ENCODE peak calls at places on chromosomes 2 and 18, in seven cellular contexts. One of them, this sample, is unnamed.

GRCh38 chr2:221423212-221423804 is 148.8 kb downstream of the EPHA4 start:
- DNase-seq in A549: no peak
- DNase-seq in lower lobe of right lung: no peak
- DNase-seq in uterus: no peak
- DNase-seq in fibroblast of mammary gland: peak
- DNase-seq in cardiac muscle cell: peak
- DNase-seq in foreskin fibroblast: peak
- DNase-seq in this sample: no peak

GRCh38 chr2:3633089-3633981 is 24.7 kb upstream of the ALLC start:
- DNase-seq in lower lobe of right lung: no peak
- DNase-seq in foreskin fibroblast: peak
- DNase-seq in fibroblast of mammary gland: peak
- DNase-seq in cardiac muscle cell: peak
- DNase-seq in A549: no peak
- DNase-seq in uterus: no peak
- DNase-seq in this sample: peak

GRCh38 chr2:96091711-96092579 is 24.4 kb downstream of the ADRA2B start:
- DNase-seq in uterus: no peak
- DNase-seq in lower lobe of right lung: peak
- DNase-seq in foreskin fibroblast: no peak
- DNase-seq in A549: no peak
- DNase-seq in cardiac muscle cell: no peak
- DNase-seq in fibroblast of mammary gland: no peak
- DNase-seq in this sample: no peak

GRCh38 chr18:45780568-45780967 is 44.9 kb upstream of the SIGLEC15 start:
- DNase-seq in cardiac muscle cell: no peak
- DNase-seq in uterus: no peak
- DNase-seq in foreskin fibroblast: peak
- DNase-seq in fibroblast of mammary gland: peak
- DNase-seq in A549: no peak
- DNase-seq in lower lobe of right lung: no peak
- DNase-seq in this sample: peak

GRCh38 chr2:15158117-15158516 is 403.0 kb downstream of the NBAS start:
- DNase-seq in cardiac muscle cell: no peak
- DNase-seq in foreskin fibroblast: no peak
- DNase-seq in uterus: no peak
- DNase-seq in lower lobe of right lung: no peak
- DNase-seq in fibroblast of mammary gland: no peak
- DNase-seq in A549: no peak
- DNase-seq in this sample: no peak

GRCh38 chr18:26804474-26804873 is 61.0 kb downstream of the AQP4 start:
- DNase-seq in cardiac muscle cell: no peak
- DNase-seq in A549: peak
- DNase-seq in foreskin fibroblast: no peak
- DNase-seq in lower lobe of right lung: no peak
- DNase-seq in uterus: no peak
- DNase-seq in fibroblast of mammary gland: no peak
- DNase-seq in this sample: no peak

GRCh38 chr18:23824704-23825103 is 135.5 kb downstream of the LAMA3 start:
- DNase-seq in foreskin fibroblast: peak
- DNase-seq in uterus: no peak
- DNase-seq in fibroblast of mammary gland: peak
- DNase-seq in lower lobe of right lung: no peak
- DNase-seq in cardiac muscle cell: peak
- DNase-seq in A549: no peak
- DNase-seq in this sample: peak

GRCh38 chr2:127768775-127769479 is 42.0 kb downstream of the WDR33 start:
- DNase-seq in lower lobe of right lung: no peak
- DNase-seq in foreskin fibroblast: no peak
- DNase-seq in cardiac muscle cell: no peak
- DNase-seq in fibroblast of mammary gland: peak
- DNase-seq in uterus: no peak
- DNase-seq in A549: no peak
- DNase-seq in this sample: no peak

GRCh38 chr2:121205321-121205942 is 79.6 kb downstream of the TFCP2L1 start:
- DNase-seq in fibroblast of mammary gland: no peak
- DNase-seq in foreskin fibroblast: peak
- DNase-seq in uterus: no peak
- DNase-seq in A549: no peak
- DNase-seq in lower lobe of right lung: peak
- DNase-seq in cardiac muscle cell: no peak
- DNase-seq in this sample: no peak

GRCh38 chr18:3135536-3135935 is 84.2 kb downstream of the MYOM1 start:
- DNase-seq in lower lobe of right lung: no peak
- DNase-seq in foreskin fibroblast: no peak
- DNase-seq in fibroblast of mammary gland: no peak
- DNase-seq in uterus: no peak
- DNase-seq in cardiac muscle cell: no peak
- DNase-seq in A549: no peak
- DNase-seq in this sample: no peak

GRCh38 chr2:12321017-12321641 is 395.6 kb upstream of the TRIB2 start:
- DNase-seq in uterus: peak
- DNase-seq in fibroblast of mammary gland: peak
- DNase-seq in cardiac muscle cell: peak
- DNase-seq in foreskin fibroblast: peak
- DNase-seq in lower lobe of right lung: no peak
- DNase-seq in A549: no peak
- DNase-seq in this sample: peak

GRCh38 chr2:196131384-196131861 is 40.0 kb downstream of the STK17B start:
- DNase-seq in lower lobe of right lung: peak
- DNase-seq in uterus: no peak
- DNase-seq in foreskin fibroblast: peak
- DNase-seq in cardiac muscle cell: peak
- DNase-seq in A549: peak
- DNase-seq in fibroblast of mammary gland: peak
- DNase-seq in this sample: peak

GRCh38 chr2:5520352-5520996 is 171.7 kb upstream of the SOX11 start:
- DNase-seq in fibroblast of mammary gland: no peak
- DNase-seq in uterus: peak
- DNase-seq in lower lobe of right lung: no peak
- DNase-seq in foreskin fibroblast: no peak
- DNase-seq in cardiac muscle cell: no peak
- DNase-seq in A549: no peak
- DNase-seq in this sample: peak

GRCh38 chr2:171317492-171318125 is 116.2 kb downstream of the METTL8 start:
- DNase-seq in cardiac muscle cell: no peak
- DNase-seq in foreskin fibroblast: no peak
- DNase-seq in fibroblast of mammary gland: no peak
- DNase-seq in lower lobe of right lung: no peak
- DNase-seq in A549: no peak
- DNase-seq in uterus: no peak
- DNase-seq in this sample: no peak
- H3K4me3 ChIP-seq in cardiac muscle cell: no peak
- H3K4me3 ChIP-seq in foreskin fibroblast: no peak
- H3K4me3 ChIP-seq in fibroblast of mammary gland: no peak
- H3K4me3 ChIP-seq in lower lobe of right lung: no peak
- H3K4me3 ChIP-seq in A549: no peak
- H3K4me3 ChIP-seq in uterus: no peak
- H3K4me3 ChIP-seq in this sample: no peak

DNA sequence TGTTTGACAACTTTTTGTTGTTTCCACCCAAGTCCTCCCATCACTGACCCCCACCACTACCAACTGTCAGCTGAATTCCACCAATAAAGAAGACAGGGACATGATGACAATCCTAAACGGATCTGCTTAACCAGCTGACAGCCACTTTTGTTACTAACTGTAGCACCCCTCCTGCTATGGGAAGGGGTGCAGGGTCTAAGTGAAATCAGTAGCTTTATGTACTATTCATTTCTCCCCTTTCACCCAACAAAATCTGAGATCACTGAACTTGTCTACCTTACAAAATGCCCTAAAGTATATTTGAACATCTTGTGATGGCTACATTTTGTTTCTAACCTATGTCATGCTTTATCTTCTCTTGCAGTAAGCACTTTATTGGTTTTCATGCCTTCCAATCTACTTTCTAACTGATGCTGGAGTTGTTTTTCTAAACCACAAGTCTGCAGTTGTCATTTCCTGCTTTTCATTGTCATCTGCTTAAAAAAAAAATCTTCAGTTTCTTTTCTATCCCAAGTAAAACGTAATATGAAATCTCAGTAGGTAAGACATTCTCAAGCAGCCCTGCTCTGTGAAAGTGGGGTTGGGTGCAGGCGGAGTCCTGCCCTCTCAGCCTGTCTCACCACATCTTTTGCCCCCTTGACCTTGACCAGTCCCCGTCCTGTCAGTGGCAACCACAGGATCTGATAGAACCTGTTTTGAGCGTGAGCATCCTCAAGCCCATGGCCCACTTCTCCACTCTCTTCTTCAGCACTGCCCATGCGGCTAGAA is 80.2 kb upstream of the CPO start:
- DNase-seq in uterus: no peak
- DNase-seq in A549: no peak
- DNase-seq in cardiac muscle cell: no peak
- DNase-seq in fibroblast of mammary gland: no peak
- DNase-seq in foreskin fibroblast: no peak
- DNase-seq in lower lobe of right lung: no peak
- DNase-seq in this sample: no peak
- TF ChIP-seq CTCF in uterus: no peak
- TF ChIP-seq CTCF in A549: no peak
- TF ChIP-seq CTCF in cardiac muscle cell: no peak
- TF ChIP-seq CTCF in fibroblast of mammary gland: no peak
- TF ChIP-seq CTCF in foreskin fibroblast: no peak
- TF ChIP-seq CTCF in lower lobe of right lung: no peak
- TF ChIP-seq CTCF in this sample: no peak

GRCh38 chr2:71578665-71579371 is 125.5 kb downstream of the DYSF start:
- DNase-seq in lower lobe of right lung: no peak
- DNase-seq in cardiac muscle cell: peak
- DNase-seq in fibroblast of mammary gland: peak
- DNase-seq in foreskin fibroblast: no peak
- DNase-seq in uterus: no peak
- DNase-seq in A549: no peak
- DNase-seq in this sample: peak
- H3K4me3 ChIP-seq in lower lobe of right lung: no peak
- H3K4me3 ChIP-seq in cardiac muscle cell: no peak
- H3K4me3 ChIP-seq in fibroblast of mammary gland: no peak
- H3K4me3 ChIP-seq in foreskin fibroblast: no peak
- H3K4me3 ChIP-seq in uterus: no peak
- H3K4me3 ChIP-seq in A549: no peak
- H3K4me3 ChIP-seq in this sample: no peak

DNA sequence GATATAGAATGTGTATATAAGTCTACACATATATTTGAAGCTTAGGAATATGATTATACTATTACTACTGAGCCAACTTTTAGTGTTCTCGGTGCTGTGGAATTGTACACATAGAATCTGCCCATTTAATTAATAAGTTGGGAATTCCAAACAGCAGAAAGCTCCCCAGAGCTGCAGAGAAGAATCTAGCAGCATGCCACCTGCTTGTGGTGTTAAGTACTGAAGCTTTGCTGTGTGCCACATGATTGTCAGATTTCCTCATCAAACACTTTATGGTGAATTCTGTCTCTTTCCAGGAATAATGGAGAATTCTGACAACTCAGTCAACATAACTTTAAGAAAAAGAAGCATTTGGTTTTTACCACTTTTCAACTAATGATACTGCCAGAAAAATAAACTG is 117.8 kb downstream of the WDSUB1 start:
- DNase-seq in A549: peak
- DNase-seq in lower lobe of right lung: no peak
- DNase-seq in fibroblast of mammary gland: peak
- DNase-seq in cardiac muscle cell: peak
- DNase-seq in uterus: no peak
- DNase-seq in foreskin fibroblast: peak
- DNase-seq in this sample: peak
- TF ChIP-seq CTCF in A549: no peak
- TF ChIP-seq CTCF in lower lobe of right lung: peak
- TF ChIP-seq CTCF in fibroblast of mammary gland: peak
- TF ChIP-seq CTCF in cardiac muscle cell: peak
- TF ChIP-seq CTCF in uterus: no peak
- TF ChIP-seq CTCF in foreskin fibroblast: peak
- TF ChIP-seq CTCF in this sample: peak

DNA sequence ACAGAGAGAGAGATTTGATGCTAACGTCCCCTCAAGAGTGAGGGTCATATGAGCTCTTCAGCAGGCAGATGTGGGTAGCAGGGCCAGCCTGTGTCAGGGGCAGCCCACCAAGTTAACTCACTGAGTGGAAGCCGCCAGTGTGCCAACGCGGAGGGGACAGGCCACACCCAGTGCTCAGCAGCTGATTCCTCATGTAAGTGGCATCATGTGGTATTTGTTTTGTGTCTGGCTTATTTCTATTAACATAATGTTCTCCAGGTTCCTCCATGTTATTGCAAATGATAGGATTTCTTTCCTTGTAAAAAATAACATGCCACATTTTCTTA is 4.0 kb downstream of the IMP4 start:
- DNase-seq in foreskin fibroblast: no peak
- DNase-seq in A549: no peak
- DNase-seq in uterus: no peak
- DNase-seq in cardiac muscle cell: no peak
- DNase-seq in fibroblast of mammary gland: no peak
- DNase-seq in lower lobe of right lung: no peak
- DNase-seq in this sample: no peak
- H3K4me3 ChIP-seq in foreskin fibroblast: no peak
- H3K4me3 ChIP-seq in A549: no peak
- H3K4me3 ChIP-seq in uterus: no peak
- H3K4me3 ChIP-seq in cardiac muscle cell: no peak
- H3K4me3 ChIP-seq in fibroblast of mammary gland: no peak
- H3K4me3 ChIP-seq in lower lobe of right lung: no peak
- H3K4me3 ChIP-seq in this sample: no peak